ENCODE peak calls at places on chromosome 5, in seven cellular contexts. U is stomach, C is cardiac fibroblast, Z is bronchial epithelial cell, F is fibroblast of villous mesenchyme, B is choroid plexus epithelial cell, S is tibial artery. T is an unnamed sample.

GRCh38 chr5:98794414-98795080 is 21.1 kb downstream of the RGMB start:
- DNase-seq in B (no peak), Z (no peak), U (no peak), C (no peak), S (no peak), F (no peak), T (no peak)

GRCh38 chr5:75363726-75364495 is 26.9 kb downstream of the HMGCR start:
- DNase-seq in S (no peak), C (peak), Z (peak), F (no peak), B (peak), U (peak), T (peak)

GRCh38 chr5:33939863-33940262 is 3.7 kb downstream of the RXFP3 start:
- DNase-seq in S (no peak), U (no peak), F (peak), B (peak), Z (peak), C (peak), T (peak)

GRCh38 chr5:174736351-174736721 is 12.0 kb downstream of the MSX2 start:
- DNase-seq in B (peak), Z (peak), U (no peak), C (peak), F (peak), S (no peak), T (peak)

GRCh38 chr5:34841816-34842215 is 2.9 kb downstream of the TTC23L start:
- DNase-seq in B (no peak), F (no peak), U (no peak), S (no peak), C (no peak), Z (no peak), T (no peak)

GRCh38 chr5:55694152-55694830 is 17.8 kb downstream of the SLC38A9 start:
- DNase-seq in Z (peak), S (no peak), F (peak), B (peak), U (no peak), C (peak), T (peak)

GRCh38 chr5:96817496-96817895 is 9.8 kb upstream of the ERAP1 start:
- DNase-seq in Z (no peak), U (no peak), F (no peak), C (no peak), B (no peak), S (no peak), T (no peak)

GRCh38 chr5:89728750-89729149 is 680.8 kb downstream of the CETN3 start:
- DNase-seq in Z (no peak), B (peak), U (no peak), F (peak), C (peak), S (peak), T (no peak)

GRCh38 chr5:127851964-127852363 is 148.8 kb downstream of the CCDC192 start:
- DNase-seq in S (no peak), F (no peak), C (no peak), Z (no peak), U (no peak), B (no peak), T (no peak)

T was measured in NB4.